ENCODE peak calls at places on chromosomes 3 and 15, in nine cellular contexts. B is activated gamma-delta T cell treated with Interleukin-2 at 50 U/mL for 16 hours; K is activated CD4-positive, CD25-positive, alpha-beta regulatory T cell treated with anti-CD3 and anti-CD28 coated beads, Interleukin-2, amount 50 U/mL, for 72 hours; G is RPMI7951; X is HCEC 1CT; F is NCI-H1105; S is amygdala; Q is cardiac muscle cell; V is left kidney. R is an unnamed sample.

GRCh38 chr15:70279096-70279495 is 181.4 kb upstream of the TLE3 start:
- DNase-seq in V (no peak), X (no peak), S (no peak), G (no peak), F (no peak), K (no peak), B (no peak), Q (no peak), R (no peak)

GRCh38 chr15:42385206-42385979 is 26.1 kb downstream of the CAPN3 start:
- DNase-seq in K (no peak), S (no peak), B (no peak), G (peak), V (peak), Q (peak), X (peak), F (peak), R (peak)

GRCh38 chr3:110598847-110599490 is 472.6 kb upstream of the NECTIN3 start:
- DNase-seq in S (no peak), K (no peak), Q (no peak), X (peak), B (no peak), G (peak), F (no peak), V (no peak), R (no peak)

GRCh38 chr3:127180859-127181258 is 12.1 kb upstream of the PRR23E start:
- DNase-seq in V (no peak), X (no peak), K (no peak), Q (no peak), S (no peak), G (no peak), B (no peak), F (no peak), R (no peak)

GRCh38 chr3:12967751-12968209 is 105.4 kb downstream of the IQSEC1 start:
- DNase-seq in F (no peak), K (peak), S (peak), B (peak), X (peak), V (peak), G (peak), Q (peak), R (peak)

GRCh38 chr3:27311400-27311799 is 57.8 kb downstream of the NEK10 start:
- DNase-seq in G (peak), B (no peak), X (peak), F (no peak), Q (no peak), S (no peak), K (no peak), V (no peak), R (peak)

GRCh38 chr3:171192176-171192854 is 165.8 kb upstream of the SLC2A2 start:
- DNase-seq in G (peak), V (peak), F (no peak), B (no peak), X (peak), K (no peak), Q (no peak), S (no peak), R (peak)

GRCh38 chr3:23549148-23549910 is 256.4 kb upstream of the UBE2E1 start:
- DNase-seq in Q (no peak), X (no peak), S (no peak), K (no peak), B (no peak), V (no peak), F (no peak), G (no peak), R (no peak)

GRCh38 chr15:78243491-78243941 is 9.2 kb upstream of the ACSBG1 start:
- DNase-seq in S (no peak), K (no peak), G (peak), Q (peak), B (no peak), X (no peak), V (peak), F (no peak), R (no peak)

GRCh38 chr3:108329087-108329486 is 32.7 kb downstream of the HHLA2 start:
- DNase-seq in X (no peak), Q (no peak), B (no peak), G (no peak), F (no peak), S (no peak), K (no peak), V (no peak), R (no peak)

GRCh38 chr3:197353867-197354180 is 55.4 kb upstream of the DLG1 start:
- DNase-seq in B (no peak), Q (no peak), G (peak), V (peak), X (peak), F (no peak), S (no peak), K (no peak), R (no peak)

GRCh38 chr3:63015614-63016016 is 140.4 kb upstream of the CADPS start:
- DNase-seq in V (peak), S (no peak), X (no peak), K (no peak), G (no peak), Q (peak), B (no peak), F (no peak), R (no peak)

GRCh38 chr15:66953523-66954229 is 111.7 kb upstream of the SMAD3 start:
- DNase-seq in K (no peak), S (no peak), G (no peak), F (no peak), B (no peak), X (no peak), V (peak), Q (no peak), R (no peak)

GRCh38 chr3:158845748-158846350 is 44.0 kb downstream of the MFSD1 start:
- DNase-seq in B (peak), K (no peak), Q (peak), X (peak), V (peak), S (no peak), G (peak), F (peak), R (peak)

GRCh38 chr3:160403028-160403545 is 3.6 kb downstream of the SMC4 start:
- DNase-seq in V (peak), B (no peak), Q (no peak), S (no peak), X (no peak), F (peak), G (peak), K (no peak), R (no peak)

GRCh38 chr3:15983232-15983631 is 185.5 kb upstream of the ANKRD28 start:
- DNase-seq in F (no peak), B (no peak), X (peak), K (no peak), Q (no peak), G (peak), V (no peak), S (no peak), R (peak)

GRCh38 chr3:146177072-146177936 is 16.3 kb upstream of the PLOD2 start:
- DNase-seq in K (no peak), X (peak), V (no peak), G (no peak), S (no peak), B (no peak), F (no peak), Q (no peak), R (no peak)

GRCh38 chr3:173044998-173045397 is 96.0 kb downstream of the SPATA16 start:
- DNase-seq in K (no peak), F (no peak), V (no peak), G (no peak), Q (peak), X (no peak), B (no peak), S (no peak), R (no peak)

GRCh38 chr3:65811050-65811766 is 227.5 kb downstream of the MAGI1 start:
- DNase-seq in K (no peak), F (no peak), B (no peak), X (no peak), G (peak), V (no peak), S (peak), Q (no peak), R (no peak)

GRCh38 chr3:119702530-119703527 is at the start of gene CFAP91:
- DNase-seq in S (peak), Q (peak), B (peak), X (peak), G (peak), F (peak), K (peak), V (peak), R (no peak)

GRCh38 chr3:156033428-156033827 is 87.0 kb upstream of the KCNAB1 start:
- DNase-seq in V (no peak), K (no peak), G (no peak), Q (no peak), X (no peak), S (no peak), B (no peak), F (no peak), R (peak)

GRCh38 chr3:124396397-124396796 is 333.9 kb upstream of the UMPS start:
- DNase-seq in S (no peak), F (no peak), Q (no peak), B (no peak), K (no peak), V (no peak), G (no peak), X (no peak), R (no peak)

GRCh38 chr3:16704938-16705337 is 99.7 kb upstream of the DAZL start:
- DNase-seq in K (no peak), G (no peak), Q (no peak), X (no peak), B (no peak), S (no peak), F (no peak), V (no peak), R (no peak)

GRCh38 chr3:109023656-109024254 is 70.1 kb upstream of the GUCA1C start:
- DNase-seq in X (peak), V (peak), S (peak), G (peak), F (peak), K (no peak), Q (peak), B (peak), R (peak)